ENCODE peak calls at places on chromosomes 13 and 19, in five cellular contexts. V, X, F, J and B are unnamed samples.

GRCh38 chr13:34594507-34594906 is 347.6 kb upstream of the NBEA start:
- DNase-seq in V (no peak), X (no peak), F (no peak), J (no peak), B (no peak)

GRCh38 chr13:67099494-67099893 is 130.6 kb downstream of the PCDH9 start:
- DNase-seq in V (no peak), X (no peak), F (no peak), J (no peak), B (no peak)

GRCh38 chr13:108033800-108034707 is 181.3 kb downstream of the LIG4 start:
- DNase-seq in V (no peak), X (no peak), F (no peak), J (no peak), B (no peak)

GRCh38 chr13:49587311-49587847 is 2.0 kb upstream of the RCBTB1 start:
- DNase-seq in V (no peak), X (peak; percentile 47), F (no peak), J (no peak), B (no peak)

GRCh38 chr19:12666305-12667048 is at the start of the genes MAN2B1 and WDR83:
- DNase-seq in V (peak; percentile 93), X (peak; percentile 78), F (peak; percentile 74), J (peak; percentile 46), B (no peak)

GRCh38 chr19:17860331-17860992 is 752 bp downstream of the RPL18A start:
- DNase-seq in V (no peak), X (no peak), F (peak; percentile 13), J (no peak), B (no peak)

GRCh38 chr13:43686557-43686956 is 100.2 kb downstream of the ENOX1 start:
- DNase-seq in V (no peak), X (peak; percentile 95), F (no peak), J (peak; percentile 22), B (no peak)

GRCh38 chr19:56222901-56223300 is 20.8 kb downstream of the ZSCAN5C start:
- DNase-seq in V (no peak), X (no peak), F (no peak), J (no peak), B (no peak)

GRCh38 chr13:23928985-23929384 is 31.7 kb upstream of the C1QTNF9B start:
- DNase-seq in V (no peak), X (peak; percentile 86), F (no peak), J (no peak), B (no peak)

GRCh38 chr19:19410553-19411550 is 5.4 kb downstream of the GATAD2A start:
- DNase-seq in V (no peak), X (no peak), F (peak; percentile 58), J (no peak), B (no peak)

GRCh38 chr19:55385749-55386514 is at the start of gene RPL28:
- DNase-seq in V (peak; percentile 99), X (peak; percentile 98), F (peak; percentile 98), J (peak; percentile 94), B (peak; percentile 97)

GRCh38 chr13:77022341-77022740 is 4.6 kb downstream of the FBXL3 start:
- DNase-seq in V (no peak), X (peak; percentile 36), F (no peak), J (no peak), B (no peak)

GRCh38 chr19:50476224-50476942 is at the start of the genes EMC10 and GARIN5A:
- DNase-seq in V (peak; percentile 98), X (peak; percentile 83), F (peak; percentile 97), J (peak; percentile 73), B (peak; percentile 64)

GRCh38 chr19:36110487-36111199 is at the start of gene OVOL3:
- DNase-seq in V (no peak), X (no peak), F (no peak), J (no peak), B (no peak)